ENCODE peak calls at places on chromosome 2, in five cellular contexts. C, Z, L, A and P are unnamed samples.

GRCh38 chr2:53445376-53446072 is 322.1 kb upstream of the CHAC2 start:
- DNase-seq in C (no peak), Z (no peak), L (peak), A (no peak), P (no peak)

GRCh38 chr2:8694737-8695136 is 12.9 kb downstream of the ID2 start:
- DNase-seq in C (no peak), Z (no peak), L (peak), A (no peak), P (no peak)

GRCh38 chr2:20611077-20611843 is 39.6 kb downstream of the HS1BP3 start:
- DNase-seq in C (peak), Z (peak), L (peak), A (no peak), P (peak)

GRCh38 chr2:109531896-109532727 is 81.7 kb downstream of the SEPTIN10 start:
- DNase-seq in C (no peak), Z (no peak), L (no peak), A (no peak), P (no peak)

GRCh38 chr2:205188516-205189138 is 493.7 kb upstream of the NRP2 start:
- DNase-seq in C (peak), Z (peak), L (peak), A (no peak), P (peak)

GRCh38 chr2:192593561-192593960 is 398.8 kb upstream of the TMEFF2 start:
- DNase-seq in C (no peak), Z (no peak), L (no peak), A (no peak), P (no peak)

GRCh38 chr2:21317131-21317530 is 193.4 kb downstream of the TDRD15 start:
- DNase-seq in C (peak), Z (peak), L (peak), A (peak), P (peak)

GRCh38 chr2:69957970-69958369 is 3.5 kb downstream of the ASPRV1 start:
- DNase-seq in C (no peak), Z (no peak), L (no peak), A (no peak), P (no peak)

GRCh38 chr2:118013724-118014491 is at the start of gene CCDC93:
- DNase-seq in C (peak), Z (peak), L (peak), A (peak), P (peak)

GRCh38 chr2:118014492-118014824 is 588 bp upstream of the CCDC93 start:
- DNase-seq in C (no peak), Z (no peak), L (no peak), A (no peak), P (no peak)

GRCh38 chr2:118012778-118013177 is 1.1 kb downstream of the CCDC93 start:
- DNase-seq in C (no peak), Z (no peak), L (no peak), A (no peak), P (no peak)

GRCh38 chr2:118010470-118010869 is 3.4 kb downstream of the CCDC93 start:
- DNase-seq in C (no peak), Z (no peak), L (no peak), A (no peak), P (no peak)

DNA sequence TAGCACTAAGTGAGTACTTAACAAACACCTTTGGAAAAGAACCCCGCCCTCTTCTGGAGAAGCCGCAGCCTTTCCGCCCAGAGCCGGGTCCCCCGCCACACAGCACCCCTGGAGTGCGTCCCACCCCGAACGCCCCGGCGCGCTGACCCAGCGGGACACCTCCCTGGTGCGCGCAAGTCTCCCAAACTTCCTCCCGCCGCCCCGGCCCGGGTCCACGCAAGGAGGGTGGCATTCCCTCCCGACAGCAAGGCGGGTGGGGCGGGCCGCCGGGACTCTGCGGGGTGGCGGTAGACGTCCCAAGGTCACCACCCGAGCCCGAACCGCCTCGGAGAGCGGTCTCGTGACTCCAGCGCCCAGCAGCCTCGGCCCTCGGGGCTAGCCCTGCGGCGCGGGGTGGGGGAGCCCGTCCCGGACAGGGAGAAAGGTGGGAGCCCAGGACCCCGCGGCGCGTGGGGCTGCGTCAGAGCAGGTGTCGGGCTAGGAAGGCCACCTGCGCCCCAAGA is 598 bp downstream of the CCDC93 start:
- DNase-seq in C (peak), Z (peak), L (no peak), A (no peak), P (peak)
- TF ChIP-seq CTCF in C (no peak), Z (no peak), L (no peak), A (no peak), P (no peak)

GRCh38 chr2:207632575-207633492 is 7.6 kb upstream of the METTL21A start:
- DNase-seq in C (no peak), Z (no peak), L (peak), A (no peak), P (no peak)
- H3K27ac ChIP-seq in C (no peak), Z (no peak), L (no peak), A (no peak), P (no peak)

GRCh38 chr2:160062283-160063005 is at the start of gene PLA2R1:
- DNase-seq in C (peak), Z (peak), L (peak), A (no peak), P (peak)

GRCh38 chr2:160064916-160065315 is 2.5 kb upstream of the PLA2R1 start:
- DNase-seq in C (no peak), Z (no peak), L (no peak), A (no peak), P (no peak)

GRCh38 chr2:160061533-160062282 is 707 bp downstream of the PLA2R1 start:
- DNase-seq in C (peak), Z (no peak), L (peak), A (no peak), P (peak)

GRCh38 chr2:160063895-160064577 is 1.6 kb upstream of the PLA2R1 start:
- DNase-seq in C (no peak), Z (no peak), L (no peak), A (no peak), P (no peak)

DNA sequence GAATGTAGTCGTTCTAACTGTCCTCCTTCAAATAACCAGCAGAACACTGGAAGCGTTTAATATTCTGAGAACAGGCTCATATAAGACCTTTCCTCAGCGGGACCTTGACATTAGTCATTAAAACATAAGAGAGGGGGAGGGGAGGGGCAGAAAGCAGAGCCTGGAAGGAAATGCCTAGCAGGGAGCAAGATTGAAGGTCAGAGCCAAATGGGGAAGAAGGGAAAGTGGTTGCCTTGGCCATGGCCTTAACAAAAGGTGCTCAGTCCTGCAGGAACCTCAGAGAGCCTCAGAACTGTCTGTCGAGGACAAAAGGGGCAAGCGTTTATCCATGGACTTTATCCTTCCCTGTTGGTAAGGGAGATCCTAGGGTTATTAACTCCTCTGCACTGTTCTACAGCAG is 851 bp upstream of the PLA2R1 start:
- DNase-seq in C (no peak), Z (no peak), L (peak), A (no peak), P (no peak)
- TF ChIP-seq CTCF in C (no peak), Z (no peak), L (no peak), A (no peak), P (no peak)

GRCh38 chr2:43185146-43185545 is 41.3 kb downstream of the ZFP36L2 start:
- DNase-seq in C (no peak), Z (no peak), L (no peak), A (peak), P (no peak)

GRCh38 chr2:43186321-43186678 is 40.1 kb downstream of the ZFP36L2 start:
- DNase-seq in C (no peak), Z (no peak), L (no peak), A (no peak), P (no peak)

GRCh38 chr2:43180901-43181300 is 45.5 kb downstream of the ZFP36L2 start:
- DNase-seq in C (no peak), Z (no peak), L (no peak), A (no peak), P (no peak)

GRCh38 chr2:43184339-43184895 is 42.0 kb downstream of the ZFP36L2 start:
- DNase-seq in C (no peak), Z (no peak), L (peak), A (peak), P (no peak)

DNA sequence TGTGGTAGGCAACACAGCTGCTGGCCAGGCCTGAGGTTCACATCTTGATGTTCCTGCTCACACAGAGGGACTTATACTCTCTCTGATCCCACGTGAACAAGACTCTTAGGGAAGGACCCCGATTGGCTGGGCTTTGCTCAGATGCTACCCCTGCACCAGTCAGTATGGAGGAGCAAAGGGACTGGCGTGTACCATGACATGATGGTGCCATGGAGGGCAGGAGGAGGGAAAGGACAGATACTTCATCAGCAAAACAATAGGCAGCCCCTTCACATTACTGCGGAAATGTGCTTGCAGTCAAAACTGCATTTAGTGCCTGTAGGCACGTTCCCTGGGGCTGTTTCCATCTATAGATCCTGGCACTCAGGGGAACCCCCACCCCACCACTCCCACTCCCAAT is 42.7 kb downstream of the ZFP36L2 start:
- DNase-seq in C (no peak), Z (no peak), L (no peak), A (no peak), P (no peak)
- H3K27ac ChIP-seq in C (no peak), Z (no peak), L (no peak), A (no peak), P (no peak)

GRCh38 chr2:95076705-95077520 is 44.7 kb downstream of the MRPS5 start:
- DNase-seq in C (peak), Z (peak), L (peak), A (peak), P (no peak)
- TF ChIP-seq CTCF in C (peak), Z (peak), L (peak), A (peak), P (peak)

DNA sequence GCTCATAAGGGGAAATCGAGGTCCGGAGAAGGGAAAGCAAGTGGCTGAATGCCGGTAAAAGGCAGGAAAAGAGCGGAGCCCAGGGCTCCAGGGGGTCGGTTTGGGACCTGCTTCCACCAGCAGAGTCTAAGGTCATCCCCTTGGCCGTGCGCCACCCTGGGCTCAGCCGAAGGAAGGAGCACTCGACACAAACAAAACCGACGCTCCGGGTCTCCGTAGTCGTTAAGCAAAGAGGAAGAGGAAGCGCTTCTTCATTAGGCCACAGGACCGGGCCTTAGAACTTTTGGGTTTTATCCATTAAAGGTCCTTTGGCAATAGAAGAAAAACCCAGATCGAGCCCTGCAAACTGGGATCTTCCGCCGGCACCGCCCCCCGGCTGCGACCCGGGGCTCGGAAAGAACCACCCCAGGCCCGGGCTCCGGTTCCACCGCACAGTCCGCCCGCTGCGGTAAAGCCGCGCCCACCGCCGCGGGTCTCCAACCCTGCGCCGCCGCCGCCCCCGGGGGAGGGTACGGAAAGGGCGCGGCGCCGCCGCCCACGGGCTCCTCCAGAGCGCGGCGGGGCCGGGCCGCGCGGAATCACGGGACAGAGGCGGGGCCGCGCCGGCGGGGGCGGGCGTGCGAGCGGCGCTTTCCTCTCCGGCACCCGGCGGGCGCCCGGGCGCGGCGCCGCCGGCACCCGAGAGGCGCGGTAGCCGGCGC is at the start of gene TTL:
- DNase-seq in C (peak), Z (peak), L (peak), A (no peak), P (peak)
- H3K27ac ChIP-seq in C (peak), Z (peak), L (peak), A (peak), P (peak)

GRCh38 chr2:67500541-67500940 is 103.4 kb downstream of the ETAA1 start:
- DNase-seq in C (no peak), Z (no peak), L (no peak), A (no peak), P (no peak)

GRCh38 chr2:67498931-67499330 is 101.8 kb downstream of the ETAA1 start:
- DNase-seq in C (no peak), Z (no peak), L (peak), A (no peak), P (no peak)

GRCh38 chr2:67503066-67503795 is 106.1 kb downstream of the ETAA1 start:
- DNase-seq in C (peak), Z (no peak), L (peak), A (no peak), P (no peak)

DNA sequence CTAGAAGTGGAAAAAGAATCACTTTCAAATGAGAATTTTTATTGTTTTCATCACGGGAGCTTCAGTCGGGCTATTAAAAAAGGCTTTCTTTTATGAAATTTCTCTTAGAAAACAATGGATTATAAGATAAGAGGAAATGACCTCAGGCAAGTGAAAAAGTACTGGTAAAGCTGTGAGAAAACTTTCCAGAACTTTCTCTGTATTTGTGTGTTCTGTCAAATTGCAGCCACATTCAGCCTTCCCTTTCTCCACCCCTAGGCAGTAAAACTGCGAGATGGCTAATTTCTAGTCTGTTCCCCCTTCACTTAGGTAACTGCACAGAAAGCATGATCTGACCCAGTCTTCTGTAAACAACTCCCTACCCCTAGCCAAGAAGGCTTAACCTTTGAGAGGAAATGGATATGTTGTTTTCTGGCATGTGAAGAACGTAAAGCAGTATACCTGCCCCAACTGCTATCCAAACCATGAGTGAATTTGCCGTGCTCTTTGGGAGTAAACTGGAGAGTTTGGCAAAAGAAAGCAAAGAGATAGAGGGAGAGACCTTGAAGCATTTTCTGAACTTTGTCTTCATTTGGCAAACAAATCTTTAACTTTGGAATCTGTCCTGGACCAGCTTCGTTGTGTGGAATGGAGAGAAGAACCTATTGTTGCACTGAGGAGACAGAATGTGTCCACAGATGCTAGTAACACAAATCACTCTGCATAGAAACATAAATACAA is 105.4 kb downstream of the ETAA1 start:
- DNase-seq in C (no peak), Z (no peak), L (no peak), A (no peak), P (no peak)
- TF ChIP-seq CTCF in C (no peak), Z (no peak), L (no peak), A (no peak), P (no peak)

DNA sequence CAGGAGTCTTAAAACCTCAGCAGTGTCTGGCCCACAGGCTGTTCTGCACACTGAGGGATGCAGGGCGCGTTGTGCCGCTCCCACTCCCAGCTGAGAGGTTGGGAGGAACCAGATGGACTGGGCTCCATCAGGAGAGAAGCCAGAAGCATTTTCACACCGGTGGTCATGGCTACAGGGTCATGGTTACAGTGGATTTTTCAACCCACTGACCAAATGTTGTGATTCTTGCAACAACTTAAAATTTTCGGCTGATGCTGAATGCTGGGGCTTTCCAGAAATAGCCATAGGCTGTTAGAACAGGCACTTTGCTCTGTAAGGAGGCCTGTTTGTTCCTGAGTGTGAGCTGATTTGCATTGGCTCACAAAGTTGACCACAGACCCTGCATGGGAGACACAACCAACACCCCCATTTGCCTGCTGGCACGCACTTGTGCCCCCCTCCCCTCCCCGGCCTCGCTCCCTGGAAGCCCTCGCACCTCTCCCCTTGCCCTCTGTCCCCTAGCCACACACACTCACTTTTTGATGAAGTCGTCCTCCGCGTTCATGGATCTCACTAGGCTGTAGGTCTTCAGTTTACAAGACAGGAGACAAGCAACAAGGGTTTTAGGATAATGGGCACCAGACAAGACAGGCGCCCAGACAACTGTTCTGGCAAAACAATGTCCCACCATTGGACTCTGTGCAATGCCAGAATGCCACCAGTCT is 3.4 kb downstream of the LPIN1 start:
- DNase-seq in C (no peak), Z (no peak), L (no peak), A (no peak), P (no peak)
- H3K27ac ChIP-seq in C (no peak), Z (no peak), L (peak), A (no peak), P (no peak)